ENCODE peak calls at places on chromosomes 12 and 14, in eight cellular contexts. L is activated B cell treated with CpG ODN at 0.5 μM for 24 hours, W is Kasumi-1, K is C1 segment of cervical spinal cord, A is NCI-H2029 treated with DMSO at 0.1 percent for 48 hours, U is lower lobe of right lung, G is NB4, Z is T follicular helper cell. F is an unnamed sample.

GRCh38 chr12:39309516-39309915 is 133.4 kb downstream of the KIF21A start:
- DNase-seq in L (no peak), W (no peak), K (no peak), A (no peak), U (no peak), G (no peak), Z (no peak), F (no peak)

GRCh38 chr12:88951860-88952483 is 371.7 kb upstream of the KITLG start:
- DNase-seq in L (no peak), W (no peak), K (no peak), A (no peak), U (no peak), G (no peak), Z (no peak), F (no peak)

GRCh38 chr12:94305293-94305957 is 154.2 kb downstream of the CEP83 start:
- DNase-seq in L (no peak), W (no peak), K (no peak), A (peak), U (no peak), G (no peak), Z (no peak), F (no peak)

GRCh38 chr14:67397536-67397935 is 14.4 kb downstream of the PLEK2 start:
- DNase-seq in L (no peak), W (no peak), K (no peak), A (no peak), U (no peak), G (no peak), Z (no peak), F (no peak)

GRCh38 chr12:57276935-57277563 is 26.1 kb upstream of the STAC3 start:
- DNase-seq in L (no peak), W (peak), K (no peak), A (no peak), U (no peak), G (peak), Z (no peak), F (peak)

GRCh38 chr12:115203661-115204060 is 519.7 kb upstream of the TBX3 start:
- DNase-seq in L (no peak), W (no peak), K (no peak), A (no peak), U (no peak), G (no peak), Z (no peak), F (no peak)

GRCh38 chr12:25377475-25378179 is 126.9 kb upstream of the KRAS start:
- DNase-seq in L (no peak), W (peak), K (no peak), A (no peak), U (no peak), G (peak), Z (peak), F (no peak)

GRCh38 chr12:989751-990278 is 1.2 kb upstream of the ERC1 start:
- DNase-seq in L (no peak), W (peak), K (no peak), A (no peak), U (no peak), G (peak), Z (no peak), F (peak)

GRCh38 chr12:14960548-14961465 is 594 bp downstream of the ARHGDIB start:
- DNase-seq in L (peak), W (peak), K (no peak), A (no peak), U (no peak), G (peak), Z (no peak), F (no peak)

GRCh38 chr12:49965836-49966235 is 4.2 kb downstream of the AQP5 start:
- DNase-seq in L (no peak), W (no peak), K (no peak), A (no peak), U (no peak), G (no peak), Z (no peak), F (no peak)

GRCh38 chr12:77152623-77153193 is 87.3 kb upstream of the E2F7 start:
- DNase-seq in L (no peak), W (peak), K (no peak), A (no peak), U (no peak), G (peak), Z (no peak), F (no peak)

GRCh38 chr12:22334696-22335290 is at the start of gene ST8SIA1:
- DNase-seq in L (no peak), W (peak), K (no peak), A (no peak), U (peak), G (no peak), Z (peak), F (peak)

GRCh38 chr14:57533214-57533613 is 39.6 kb upstream of the CCDC198 start:
- DNase-seq in L (no peak), W (peak), K (no peak), A (no peak), U (no peak), G (peak), Z (no peak), F (peak)

F was measured in cerebellum.